ENCODE peak calls at places on chromosomes 12 and 14, in eight cellular contexts. D is SK-N-SH, B is K562, P is HCT116, X is H1, J is HepG2, Z is endothelial cell of umbilical vein, M is GM12878. A is an unnamed sample.
A peak's percentile ranks its signal among the peaks of the same experiment; 100 is the strongest.

GRCh38 chr14:23185046-23185445 is 1.6 kb upstream of the SLC7A8 start:
- DNase-seq in D (no peak), B (no peak), P (no peak), X (no peak), J (no peak), Z (peak; percentile 74), M (no peak), A (peak; percentile 37)

GRCh38 chr12:124466200-124467128 is 100.9 kb downstream of the NCOR2 start:
- DNase-seq in D (no peak), B (no peak), P (no peak), X (no peak), J (no peak), Z (peak; percentile 64), M (no peak), A (peak; percentile 72)

GRCh38 chr12:46124132-46124847 is 133.9 kb upstream of the SCAF11 start:
- DNase-seq in D (no peak), B (no peak), P (no peak), X (no peak), J (no peak), Z (no peak), M (no peak), A (no peak)

GRCh38 chr12:20212036-20212435 is 156.3 kb upstream of the PDE3A start:
- DNase-seq in D (no peak), B (no peak), P (no peak), X (no peak), J (no peak), Z (peak; percentile 70), M (no peak), A (no peak)

GRCh38 chr14:105107351-105107750 is 42.1 kb upstream of the GPR132 start:
- DNase-seq in D (no peak), B (no peak), P (no peak), X (no peak), J (no peak), Z (no peak), M (no peak), A (no peak)

GRCh38 chr12:14256555-14257169 is 108.8 kb upstream of the ATF7IP start:
- DNase-seq in D (peak; percentile 42), B (peak; percentile 63), P (peak; percentile 80), X (peak; percentile 62), J (peak; percentile 52), Z (peak; percentile 85), M (no peak), A (no peak)

GRCh38 chr14:104317500-104317805 is 179.1 kb downstream of the KIF26A start:
- DNase-seq in D (no peak), B (no peak), P (no peak), X (no peak), J (no peak), Z (no peak), M (no peak), A (no peak)

GRCh38 chr14:105162374-105162979 is 6.1 kb downstream of the JAG2 start:
- DNase-seq in D (no peak), B (peak; percentile 41), P (no peak), X (no peak), J (peak; percentile 15), Z (no peak), M (no peak), A (no peak)

GRCh38 chr14:70995671-70996070 is 88.4 kb downstream of the PCNX1 start:
- DNase-seq in D (no peak), B (no peak), P (no peak), X (no peak), J (peak; percentile 22), Z (no peak), M (no peak), A (no peak)

GRCh38 chr12:24822121-24822899 is 126.6 kb downstream of the BCAT1 start:
- DNase-seq in D (no peak), B (no peak), P (no peak), X (no peak), J (no peak), Z (no peak), M (peak; percentile 66), A (no peak)

GRCh38 chr14:79543348-79543747 is 668.0 kb downstream of the DIO2 start:
- DNase-seq in D (no peak), B (no peak), P (no peak), X (no peak), J (no peak), Z (no peak), M (no peak), A (no peak)

GRCh38 chr12:1277905-1278304 is 286.9 kb downstream of the ERC1 start:
- DNase-seq in D (no peak), B (no peak), P (no peak), X (no peak), J (peak; percentile 64), Z (no peak), M (no peak), A (no peak)

GRCh38 chr12:9786726-9787339 is 26.1 kb upstream of the CD69 start:
- DNase-seq in D (no peak), B (no peak), P (no peak), X (no peak), J (no peak), Z (no peak), M (no peak), A (no peak)

GRCh38 chr14:36505892-36506731 is 13.9 kb downstream of the NKX2-1 start:
- DNase-seq in D (peak; percentile 27), B (no peak), P (no peak), X (peak; percentile 77), J (no peak), Z (no peak), M (no peak), A (no peak)

GRCh38 chr12:96015672-96016071 is 19.5 kb upstream of the HAL start:
- DNase-seq in D (no peak), B (no peak), P (no peak), X (no peak), J (no peak), Z (peak; percentile 57), M (no peak), A (no peak)

GRCh38 chr14:72631401-72631800 is 262.5 kb downstream of the DPF3 start:
- DNase-seq in D (no peak), B (no peak), P (no peak), X (no peak), J (no peak), Z (no peak), M (no peak), A (no peak)

GRCh38 chr12:127558363-127558762 is 708.6 kb upstream of the TMEM132C start:
- DNase-seq in D (no peak), B (no peak), P (no peak), X (no peak), J (no peak), Z (no peak), M (no peak), A (no peak)

GRCh38 chr14:48536318-48536717 is 860.9 kb upstream of the MDGA2 start:
- DNase-seq in D (peak; percentile 0), B (no peak), P (peak; percentile 19), X (peak; percentile 56), J (peak; percentile 4), Z (no peak), M (no peak), A (no peak)

GRCh38 chr14:104937161-104937560 is 12.5 kb downstream of the PLD4 start:
- DNase-seq in D (no peak), B (no peak), P (no peak), X (no peak), J (no peak), Z (no peak), M (no peak), A (no peak)

GRCh38 chr12:131831635-131832041 is 3.4 kb downstream of the MMP17 start:
- DNase-seq in D (no peak), B (no peak), P (no peak), X (no peak), J (no peak), Z (no peak), M (no peak), A (no peak)

GRCh38 chr12:131829351-131829794 is 1.2 kb downstream of the MMP17 start:
- DNase-seq in D (peak; percentile 67), B (no peak), P (no peak), X (no peak), J (no peak), Z (no peak), M (no peak), A (no peak)

GRCh38 chr12:131831021-131831571 is 2.9 kb downstream of the MMP17 start:
- DNase-seq in D (no peak), B (no peak), P (no peak), X (no peak), J (no peak), Z (no peak), M (no peak), A (no peak)

GRCh38 chr12:131829795-131830334 is 1.7 kb downstream of the MMP17 start:
- DNase-seq in D (peak; percentile 62), B (no peak), P (no peak), X (no peak), J (no peak), Z (no peak), M (no peak), A (no peak)

GRCh38 chr12:131830335-131831020 is 2.3 kb downstream of the MMP17 start:
- DNase-seq in D (peak; percentile 87), B (peak; percentile 85), P (peak; percentile 23), X (peak; percentile 77), J (peak; percentile 43), Z (peak; percentile 70), M (no peak), A (no peak)
- H3K9ac ChIP-seq in D (peak overlapping the region; percentile 49), B (peak overlapping the region; percentile 47), P (peak overlapping the region; percentile 73), X (peak overlapping the region; percentile 13), J (peak overlapping the region; percentile 10), Z (no peak overlapping the region), M (no peak overlapping the region), A (peak overlapping the region; percentile 34)

GRCh38 chr12:41364211-41364610 is 176.1 kb downstream of the PDZRN4 start:
- DNase-seq in D (no peak), B (no peak), P (no peak), X (no peak), J (no peak), Z (no peak), M (no peak), A (no peak)
- TF ChIP-seq POLR2AphosphoS5 in D (no peak), B (no peak), P (no peak), X (no peak), J (no peak), Z (no peak), M (no peak), A (no peak)

GRCh38 chr12:109714913-109715244 is 1.3 kb downstream of the FAM222A start:
- DNase-seq in D (peak; percentile 54), B (no peak), P (no peak), X (no peak), J (no peak), Z (no peak), M (no peak), A (no peak)
- H3K4me3 ChIP-seq in D (peak overlapping the region; percentile 62), B (no peak overlapping the region), P (peak overlapping the region; percentile 46), X (peak overlapping the region; percentile 26), J (peak overlapping the region; percentile 72), Z (peak overlapping the region; percentile 33), M (no peak overlapping the region), A (peak overlapping the region; percentile 79)

GRCh38 chr12:89453121-89453520 is 71.5 kb downstream of the GALNT4 start:
- DNase-seq in D (no peak), B (no peak), P (no peak), X (no peak), J (no peak), Z (no peak), M (no peak), A (no peak)

GRCh38 chr12:89451876-89452275 is 72.7 kb downstream of the GALNT4 start:
- DNase-seq in D (no peak), B (no peak), P (no peak), X (peak; percentile 50), J (no peak), Z (peak; percentile 74), M (no peak), A (peak; percentile 68)

GRCh38 chr12:89453579-89453978 is 71.0 kb downstream of the GALNT4 start:
- DNase-seq in D (no peak), B (no peak), P (no peak), X (no peak), J (peak; percentile 31), Z (peak; percentile 85), M (no peak), A (no peak)

GRCh38 chr12:89456565-89456964 is 68.0 kb downstream of the GALNT4 start:
- DNase-seq in D (no peak), B (no peak), P (no peak), X (no peak), J (no peak), Z (no peak), M (no peak), A (no peak)

GRCh38 chr12:89454080-89454848 is 70.3 kb downstream of the GALNT4 start:
- DNase-seq in D (no peak), B (no peak), P (no peak), X (no peak), J (no peak), Z (peak; percentile 47), M (no peak), A (no peak)
- H3K9ac ChIP-seq in D (peak overlapping the region; percentile 41), B (no peak overlapping the region), P (no peak overlapping the region), X (no peak overlapping the region), J (no peak overlapping the region), Z (peak overlapping the region; percentile 64), M (no peak overlapping the region), A (no peak overlapping the region)

A was measured in SK-N-MC.